ENCODE peak calls at places on chromosomes 16 and 17, in four cellular contexts. One of them, this sample, is unnamed.

GRCh38 chr16:73122604-73123386 is 74.9 kb upstream of the ZFHX3 start:
- DNase-seq in A673: no peak
- DNase-seq in GM23338: no peak
- DNase-seq in mammary epithelial cell: no peak
- DNase-seq in this sample: no peak

GRCh38 chr16:12083625-12084024 is 107.1 kb downstream of the SNX29 start:
- DNase-seq in A673: no peak
- DNase-seq in GM23338: no peak
- DNase-seq in mammary epithelial cell: no peak
- DNase-seq in this sample: no peak

GRCh38 chr17:70076189-70076588 is 1.2 kb downstream of the KCNJ16 start:
- DNase-seq in A673: no peak
- DNase-seq in GM23338: no peak
- DNase-seq in mammary epithelial cell: no peak
- DNase-seq in this sample: no peak

GRCh38 chr16:83533193-83533592 is 274.6 kb upstream of the HSBP1 start:
- DNase-seq in A673: no peak
- DNase-seq in GM23338: no peak
- DNase-seq in mammary epithelial cell: peak; percentile 91
- DNase-seq in this sample: no peak

GRCh38 chr16:27690604-27691003 is 140.7 kb downstream of the KATNIP start:
- DNase-seq in A673: peak; percentile 15
- DNase-seq in GM23338: peak; percentile 60
- DNase-seq in mammary epithelial cell: no peak
- DNase-seq in this sample: peak; percentile 21

GRCh38 chr17:27354051-27354490 is 60.2 kb downstream of the WSB1 start:
- DNase-seq in A673: no peak
- DNase-seq in GM23338: peak; percentile 32
- DNase-seq in mammary epithelial cell: no peak
- DNase-seq in this sample: no peak

GRCh38 chr16:75244225-75244792 is 7.1 kb downstream of the BCAR1 start:
- DNase-seq in A673: no peak
- DNase-seq in GM23338: no peak
- DNase-seq in mammary epithelial cell: no peak
- DNase-seq in this sample: no peak

GRCh38 chr17:78411241-78411855 is 32.9 kb downstream of the PGS1 start:
- DNase-seq in A673: no peak
- DNase-seq in GM23338: no peak
- DNase-seq in mammary epithelial cell: no peak
- DNase-seq in this sample: no peak

GRCh38 chr17:19341211-19341631 is 21.3 kb downstream of the B9D1 start:
- DNase-seq in A673: no peak
- DNase-seq in GM23338: no peak
- DNase-seq in mammary epithelial cell: no peak
- DNase-seq in this sample: no peak

GRCh38 chr17:52049051-52049450 is 109.5 kb downstream of the CA10 start:
- DNase-seq in A673: no peak
- DNase-seq in GM23338: no peak
- DNase-seq in mammary epithelial cell: no peak
- DNase-seq in this sample: no peak
- TF ChIP-seq EZH2 in A673: no peak
- TF ChIP-seq EZH2 in GM23338: no peak
- TF ChIP-seq EZH2 in mammary epithelial cell: no peak
- TF ChIP-seq EZH2 in this sample: no peak

DNA sequence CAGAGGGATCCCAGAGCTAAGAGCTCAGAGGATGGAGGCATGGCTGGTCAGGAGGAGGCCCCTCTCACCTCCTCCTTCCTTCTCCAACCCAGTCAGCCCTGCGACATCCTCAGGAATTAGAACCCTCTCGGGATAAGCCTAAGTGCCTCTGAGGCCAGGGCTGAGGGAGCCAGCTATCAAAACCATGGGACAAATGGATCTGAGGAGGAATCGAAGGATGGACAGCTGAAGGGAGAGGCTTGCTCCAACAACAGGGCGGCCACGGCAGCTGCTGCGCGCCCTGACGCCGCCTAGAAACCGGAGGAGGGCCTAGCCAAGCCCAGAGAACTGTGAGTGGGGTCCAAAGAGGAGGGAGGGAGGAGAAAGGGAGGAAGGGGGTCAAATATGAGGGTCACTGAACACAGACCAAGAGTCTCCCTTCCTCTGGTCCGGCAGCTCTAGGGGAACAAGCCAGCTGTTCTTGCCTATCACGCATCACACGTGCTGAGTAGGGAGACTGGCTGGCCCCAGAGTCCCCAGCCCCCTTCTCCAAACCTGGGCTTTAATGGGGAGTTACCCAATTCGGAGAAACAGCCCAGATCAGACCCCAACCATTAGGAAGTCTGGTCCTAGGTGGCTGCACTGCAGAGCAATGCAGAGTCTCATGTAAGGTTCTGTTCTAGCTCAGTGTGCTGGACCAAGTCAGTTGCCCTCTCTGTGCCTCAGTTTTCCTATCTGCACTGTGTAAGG is 5.9 kb upstream of the HOXB13 start:
- DNase-seq in A673: no peak
- DNase-seq in GM23338: no peak
- DNase-seq in mammary epithelial cell: no peak
- DNase-seq in this sample: no peak
- TF ChIP-seq EZH2 in A673: no peak
- TF ChIP-seq EZH2 in GM23338: no peak
- TF ChIP-seq EZH2 in mammary epithelial cell: peak; percentile 21
- TF ChIP-seq EZH2 in this sample: no peak

DNA sequence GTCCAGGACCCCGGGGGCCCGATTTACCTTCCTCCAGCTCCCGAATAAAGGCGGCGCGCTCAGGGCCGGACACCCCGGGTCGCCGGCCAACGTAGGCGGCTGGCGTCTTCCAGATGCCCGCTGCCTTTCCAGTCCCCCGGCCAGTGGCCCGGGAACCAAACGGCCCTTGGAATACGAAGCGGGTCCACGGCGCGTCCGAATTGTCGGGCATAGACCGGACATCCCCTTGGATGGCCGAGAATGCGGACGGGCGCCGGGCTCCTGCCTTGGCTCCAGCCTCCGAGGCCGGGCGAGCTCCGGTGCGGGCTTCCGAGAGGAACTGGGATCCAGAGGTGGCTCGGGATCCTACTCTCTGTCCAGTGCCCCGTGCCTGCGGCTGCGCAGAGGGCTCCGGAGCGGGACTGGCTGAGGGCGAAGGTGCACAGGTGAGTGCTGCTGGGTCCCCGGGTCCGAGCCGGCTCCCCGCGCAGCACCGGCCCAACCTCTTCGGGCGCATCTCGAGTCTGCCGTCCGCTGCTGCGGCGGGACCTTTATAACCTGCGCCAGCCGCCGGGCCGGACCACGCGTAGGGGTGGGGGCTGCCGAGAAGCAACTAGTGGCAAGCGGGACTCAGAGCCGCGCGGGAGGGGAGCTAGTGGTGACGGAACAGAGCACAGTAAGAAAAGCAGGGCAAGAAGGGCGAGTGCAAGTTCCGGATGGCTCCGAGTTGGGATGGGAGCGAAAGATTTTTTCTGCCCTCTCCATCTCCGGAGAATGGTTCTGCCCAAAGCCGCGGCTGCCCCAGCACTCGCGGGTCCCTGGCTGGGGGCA is at the start of gene HAP1:
- DNase-seq in A673: peak; percentile 9
- DNase-seq in GM23338: peak; percentile 76
- DNase-seq in mammary epithelial cell: peak; percentile 67
- DNase-seq in this sample: no peak
- TF ChIP-seq EZH2 in A673: peak; percentile 66
- TF ChIP-seq EZH2 in GM23338: peak; percentile 26
- TF ChIP-seq EZH2 in mammary epithelial cell: no peak
- TF ChIP-seq EZH2 in this sample: no peak

GRCh38 chr16:65700599-65700998 is 578.7 kb upstream of the CDH11 start:
- DNase-seq in A673: no peak
- DNase-seq in GM23338: no peak
- DNase-seq in mammary epithelial cell: no peak
- DNase-seq in this sample: no peak
- TF ChIP-seq EZH2 in A673: no peak
- TF ChIP-seq EZH2 in GM23338: no peak
- TF ChIP-seq EZH2 in mammary epithelial cell: no peak
- TF ChIP-seq EZH2 in this sample: no peak

GRCh38 chr17:61402978-61403845 is 3.6 kb downstream of the TBX2 start:
- DNase-seq in A673: peak; percentile 51
- DNase-seq in GM23338: peak; percentile 75
- DNase-seq in mammary epithelial cell: no peak
- DNase-seq in this sample: no peak
- TF ChIP-seq EZH2 in A673: no peak
- TF ChIP-seq EZH2 in GM23338: peak; percentile 71
- TF ChIP-seq EZH2 in mammary epithelial cell: no peak
- TF ChIP-seq EZH2 in this sample: no peak

DNA sequence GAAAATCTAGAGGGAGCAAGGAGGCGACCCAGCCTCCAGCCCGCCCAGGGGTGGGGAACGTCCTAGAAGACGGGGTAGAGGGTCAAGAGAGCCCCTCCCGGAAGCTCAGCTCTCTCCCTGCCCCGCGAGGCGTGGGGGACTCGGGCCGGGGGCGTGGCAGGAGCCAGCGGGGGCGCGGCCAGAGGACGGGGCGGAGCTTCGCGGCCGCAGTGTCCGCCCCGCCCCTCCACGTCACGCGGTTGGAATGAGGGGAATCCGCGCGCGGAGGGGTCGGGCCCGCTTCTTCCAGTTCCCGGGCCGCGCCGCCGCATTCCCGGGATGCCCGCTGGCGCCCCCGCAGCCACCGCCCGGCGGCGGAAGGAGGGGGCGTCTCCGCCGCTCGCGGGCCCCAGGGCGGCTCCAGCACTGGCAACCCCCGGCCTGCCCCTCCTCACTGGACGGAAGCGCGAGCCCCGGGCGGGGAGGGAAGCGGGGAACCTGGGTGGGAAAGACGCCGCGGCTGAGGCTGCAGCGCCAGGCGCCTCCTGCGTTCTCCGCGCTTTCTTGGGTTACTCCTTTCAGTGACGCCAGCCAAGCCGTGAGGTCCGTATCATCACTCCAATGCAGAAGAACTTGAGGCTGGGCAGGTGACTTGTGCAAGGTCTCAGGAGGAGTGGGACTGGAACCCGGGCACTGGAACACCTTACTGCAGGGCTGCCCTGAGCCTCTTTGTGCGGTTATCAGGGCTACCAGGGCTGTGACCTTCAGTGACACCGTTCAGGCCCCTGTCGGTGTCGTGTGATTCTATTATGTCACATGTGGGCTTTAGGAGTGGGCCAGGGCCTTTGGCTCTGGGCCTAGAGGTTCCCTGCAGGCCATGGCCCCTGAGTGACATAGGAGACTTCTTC is 4.3 kb downstream of the MYO1C start:
- DNase-seq in A673: peak; percentile 86
- DNase-seq in GM23338: peak; percentile 90
- DNase-seq in mammary epithelial cell: peak; percentile 71
- DNase-seq in this sample: no peak
- TF ChIP-seq EZH2 in A673: no peak
- TF ChIP-seq EZH2 in GM23338: no peak
- TF ChIP-seq EZH2 in mammary epithelial cell: no peak
- TF ChIP-seq EZH2 in this sample: no peak

DNA sequence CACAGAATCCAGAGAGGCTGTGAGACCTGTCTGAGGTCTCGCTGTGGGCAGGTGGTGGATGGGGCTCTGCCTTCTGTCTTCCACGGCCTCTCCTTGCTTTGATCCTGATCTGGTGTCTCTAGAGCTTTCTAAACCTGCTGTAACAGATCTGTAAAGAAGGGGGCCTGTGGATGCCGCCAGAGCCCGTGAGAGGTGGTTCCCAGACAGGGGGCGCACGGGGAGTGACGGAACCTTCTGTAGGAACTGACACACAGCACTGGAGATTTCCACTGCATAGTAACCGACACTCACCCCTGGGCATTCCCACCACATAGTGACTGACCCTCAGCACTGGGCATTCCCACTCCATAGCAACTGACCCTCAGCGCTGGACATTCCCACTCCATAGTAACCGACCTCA is 16.0 kb downstream of the CBFA2T3 start:
- DNase-seq in A673: no peak
- DNase-seq in GM23338: no peak
- DNase-seq in mammary epithelial cell: no peak
- DNase-seq in this sample: no peak
- TF ChIP-seq EZH2 in A673: no peak
- TF ChIP-seq EZH2 in GM23338: no peak
- TF ChIP-seq EZH2 in mammary epithelial cell: no peak
- TF ChIP-seq EZH2 in this sample: no peak

DNA sequence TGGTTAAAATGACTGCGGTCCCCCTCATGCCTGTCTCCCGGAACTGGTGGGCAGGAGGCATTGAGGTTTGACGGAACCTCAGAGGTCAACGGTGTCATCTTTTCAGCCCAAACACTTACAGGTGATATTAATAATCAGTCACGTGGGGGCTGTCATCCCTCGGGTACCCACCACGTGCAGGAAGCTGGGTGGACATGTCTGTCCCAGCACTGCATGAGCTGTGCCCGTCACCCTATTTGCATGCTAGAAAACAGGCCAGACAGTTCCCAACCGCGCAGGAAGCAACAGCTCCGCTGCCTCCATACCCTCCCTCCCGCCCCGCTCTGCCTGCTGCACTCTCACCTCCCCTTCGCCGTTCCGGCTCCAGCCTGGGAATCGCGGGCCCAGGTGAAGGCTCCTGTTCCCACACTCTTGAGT is 1.4 kb downstream of the SYNGR3 start:
- DNase-seq in A673: no peak
- DNase-seq in GM23338: peak; percentile 57
- DNase-seq in mammary epithelial cell: no peak
- DNase-seq in this sample: no peak
- TF ChIP-seq EZH2 in A673: no peak
- TF ChIP-seq EZH2 in GM23338: no peak
- TF ChIP-seq EZH2 in mammary epithelial cell: no peak
- TF ChIP-seq EZH2 in this sample: no peak

This sample was measured in HCT116.